ENCODE peak calls at places on chromosomes 6 and 20, in eight cellular contexts. L is gastrocnemius medialis, P is prostate gland, R is pancreas, Y is neuronal stem cell, M is tibial artery, E is left ventricle myocardium inferior, S is H9. F is an unnamed sample.

GRCh38 chr6:45574013-45574412 is 196.3 kb upstream of the SUPT3H start:
- DNase-seq in L (no peak), P (no peak), R (no peak), Y (no peak), M (no peak), E (no peak), S (no peak), F (no peak)

GRCh38 chr20:63858393-63859165 is 2.7 kb upstream of the ABHD16B start:
- DNase-seq in L (no peak), P (no peak), R (peak; percentile 32), Y (peak; percentile 51), M (no peak), E (peak; percentile 63), S (peak; percentile 66), F (no peak)

GRCh38 chr6:20467437-20467836 is 65.8 kb downstream of the E2F3 start:
- DNase-seq in L (no peak), P (no peak), R (no peak), Y (no peak), M (no peak), E (no peak), S (no peak), F (no peak)

GRCh38 chr6:166046232-166046631 is 121.4 kb downstream of the TBXT start:
- DNase-seq in L (no peak), P (no peak), R (no peak), Y (no peak), M (no peak), E (no peak), S (no peak), F (no peak)

GRCh38 chr20:8492182-8492581 is 360.1 kb downstream of the PLCB1 start:
- DNase-seq in L (no peak), P (no peak), R (no peak), Y (no peak), M (no peak), E (no peak), S (no peak), F (no peak)

GRCh38 chr6:45054610-45055009 is 273.5 kb upstream of the RUNX2 start:
- DNase-seq in L (no peak), P (no peak), R (no peak), Y (no peak), M (no peak), E (no peak), S (no peak), F (no peak)

GRCh38 chr6:80728340-80728739 is 621.9 kb downstream of the BCKDHB start:
- DNase-seq in L (no peak), P (no peak), R (no peak), Y (no peak), M (no peak), E (no peak), S (no peak), F (no peak)

GRCh38 chr6:44733868-44734267 is 346.4 kb downstream of the CDC5L start:
- DNase-seq in L (peak; percentile 23), P (peak; percentile 88), R (no peak), Y (no peak), M (no peak), E (peak; percentile 43), S (no peak), F (peak; percentile 22)

GRCh38 chr6:21754891-21755290 is 161.3 kb downstream of the SOX4 start:
- DNase-seq in L (no peak), P (no peak), R (no peak), Y (no peak), M (no peak), E (no peak), S (no peak), F (no peak)

GRCh38 chr6:107803957-107804356 is 20.2 kb downstream of the SCML4 start:
- DNase-seq in L (no peak), P (no peak), R (no peak), Y (no peak), M (no peak), E (no peak), S (no peak), F (no peak)

GRCh38 chr6:152984387-152984872 is 1.6 kb upstream of the FBXO5 start:
- DNase-seq in L (no peak), P (no peak), R (no peak), Y (no peak), M (no peak), E (no peak), S (no peak), F (no peak)

GRCh38 chr20:10877345-10877744 is 203.5 kb upstream of the JAG1 start:
- DNase-seq in L (peak; percentile 21), P (no peak), R (no peak), Y (no peak), M (peak; percentile 86), E (peak; percentile 82), S (no peak), F (peak; percentile 30)

GRCh38 chr6:150465610-150466009 is 96.8 kb downstream of the IYD start:
- DNase-seq in L (no peak), P (no peak), R (no peak), Y (no peak), M (no peak), E (no peak), S (no peak), F (no peak)

DNA sequence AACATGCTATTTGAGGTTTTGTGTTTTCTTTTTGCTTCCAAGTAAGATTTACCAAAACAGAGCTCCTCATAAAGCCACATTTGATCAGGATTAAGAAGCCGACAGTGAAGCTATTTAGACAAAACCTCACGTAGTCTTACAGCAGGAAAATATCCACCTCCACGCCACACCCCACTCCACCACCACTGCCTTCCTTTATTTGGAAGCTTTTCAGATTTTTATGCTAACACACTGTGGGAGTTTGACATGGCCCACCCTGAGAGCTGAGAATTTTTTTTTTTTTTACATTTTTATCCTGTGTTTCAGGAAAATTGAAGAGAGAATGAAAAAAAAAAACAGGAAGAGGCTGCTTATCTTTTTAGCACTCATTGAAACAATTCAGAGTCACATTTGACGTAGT is 104.8 kb upstream of the MC3R start:
- DNase-seq in L (no peak), P (no peak), R (no peak), Y (no peak), M (no peak), E (no peak), S (no peak), F (no peak)
- H3K9me3 ChIP-seq in L (no peaks in the 10 kb centered on the region), P (peaks cover 6% of the 10 kb centered on the region), R (no peaks in the 10 kb centered on the region), Y (no peaks in the 10 kb centered on the region), M (peaks cover 9% of the 10 kb centered on the region), E (peaks cover 32% of the 10 kb centered on the region), S (peaks cover 96% of the 10 kb centered on the region), F (no peaks in the 10 kb centered on the region)

DNA sequence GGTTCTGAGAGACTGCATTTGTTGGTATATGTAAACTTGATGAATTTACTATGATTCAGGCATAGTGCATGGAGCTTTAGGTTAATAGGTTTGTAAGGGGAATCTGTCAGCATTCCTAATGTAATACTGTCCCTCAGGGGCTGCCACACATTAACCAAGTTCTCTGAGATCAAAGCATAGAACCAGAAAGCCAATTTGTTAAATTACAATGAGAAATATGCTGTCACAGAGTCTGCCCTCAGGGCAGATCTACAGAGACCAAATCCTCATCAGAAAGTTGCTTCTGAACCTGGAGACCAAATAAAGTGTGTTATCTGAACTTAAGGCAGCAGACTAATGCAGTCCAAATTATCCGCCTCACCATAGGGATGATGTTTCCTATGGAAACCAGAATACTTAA is 250.8 kb upstream of the HTR1E start:
- DNase-seq in L (no peak), P (no peak), R (no peak), Y (no peak), M (no peak), E (no peak), S (no peak), F (no peak)
- H3K9me3 ChIP-seq in L (no peaks in the 10 kb centered on the region), P (no peaks in the 10 kb centered on the region), R (no peaks in the 10 kb centered on the region), Y (no peaks in the 10 kb centered on the region), M (no peaks in the 10 kb centered on the region), E (peaks cover 17% of the 10 kb centered on the region), S (no peaks in the 10 kb centered on the region), F (no peaks in the 10 kb centered on the region)

GRCh38 chr6:168275168-168275567 is 44.4 kb downstream of the DACT2 start:
- DNase-seq in L (no peak), P (no peak), R (no peak), Y (no peak), M (peak; percentile 16), E (no peak), S (no peak), F (no peak)
- H3K9me3 ChIP-seq in L (no peaks in the 10 kb centered on the region), P (no peaks in the 10 kb centered on the region), R (no peaks in the 10 kb centered on the region), Y (no peaks in the 10 kb centered on the region), M (no peaks in the 10 kb centered on the region), E (no peaks in the 10 kb centered on the region), S (no peaks in the 10 kb centered on the region), F (no peaks in the 10 kb centered on the region)

DNA sequence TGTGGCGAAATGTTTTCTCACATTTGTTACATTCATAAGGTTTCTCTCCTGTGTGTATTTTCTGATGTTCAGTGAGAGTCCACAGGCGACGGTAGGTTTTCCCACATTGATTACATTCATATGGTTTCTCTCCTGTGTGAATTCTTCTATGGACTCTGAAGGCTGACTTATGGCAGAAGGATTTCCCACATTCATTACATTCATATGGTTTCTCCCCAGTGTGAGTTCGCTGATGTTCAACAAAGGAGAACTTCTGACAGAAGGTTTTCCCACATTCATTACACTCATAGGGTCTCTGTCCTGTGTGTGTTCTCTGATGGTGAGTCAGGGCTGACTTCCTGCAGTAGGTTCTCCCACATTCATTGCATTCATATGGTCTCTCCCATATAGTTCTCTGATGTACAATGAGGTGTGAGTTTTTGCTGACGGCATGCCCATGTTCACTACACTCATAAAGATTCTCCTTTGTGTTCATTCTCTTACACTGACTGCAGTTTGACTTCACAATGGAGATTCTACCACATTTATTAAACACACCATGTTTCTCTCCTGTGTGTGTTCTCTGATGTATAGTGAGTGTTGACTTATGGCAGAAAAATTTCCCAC is 11.9 kb downstream of the ZNF334 start:
- DNase-seq in L (no peak), P (no peak), R (no peak), Y (no peak), M (no peak), E (no peak), S (no peak), F (no peak)
- H3K9me3 ChIP-seq in L (peaks cover 5% of the 10 kb centered on the region), P (no peaks in the 10 kb centered on the region), R (peaks cover 6% of the 10 kb centered on the region), Y (peaks cover 84% of the 10 kb centered on the region), M (peaks cover 30% of the 10 kb centered on the region), E (peaks cover 50% of the 10 kb centered on the region), S (peaks cover 77% of the 10 kb centered on the region), F (no peaks in the 10 kb centered on the region)

GRCh38 chr6:9155836-9156235 is 720.5 kb upstream of the SLC35B3 start:
- DNase-seq in L (no peak), P (no peak), R (no peak), Y (no peak), M (no peak), E (no peak), S (no peak), F (no peak)

GRCh38 chr6:9161731-9162130 is 726.4 kb upstream of the SLC35B3 start:
- DNase-seq in L (no peak), P (no peak), R (no peak), Y (no peak), M (no peak), E (no peak), S (no peak), F (no peak)

GRCh38 chr6:9159051-9159450 is 723.7 kb upstream of the SLC35B3 start:
- DNase-seq in L (no peak), P (no peak), R (no peak), Y (no peak), M (no peak), E (no peak), S (no peak), F (no peak)
- H3K9me3 ChIP-seq in L (no peaks in the 10 kb centered on the region), P (no peaks in the 10 kb centered on the region), R (no peaks in the 10 kb centered on the region), Y (no peaks in the 10 kb centered on the region), M (no peaks in the 10 kb centered on the region), E (peaks cover 36% of the 10 kb centered on the region), S (no peaks in the 10 kb centered on the region), F (no peaks in the 10 kb centered on the region)